ENCODE peak calls at places on chromosomes 2 and 18, in six cellular contexts. X is right lobe of liver, F is GM12864, S is A172, U is brain microvascular endothelial cell, I is MCF 10A. Z is an unnamed sample.

GRCh38 chr2:84946204-84947009 is 24.6 kb upstream of the KCMF1 start:
- DNase-seq in X (no peak), F (peak; percentile 84), S (peak; percentile 95), U (peak; percentile 71), I (peak; percentile 85), Z (peak; percentile 97)

GRCh38 chr18:73093687-73094250 is 226.0 kb upstream of the NETO1 start:
- DNase-seq in X (no peak), F (no peak), S (no peak), U (no peak), I (no peak), Z (peak; percentile 14)

GRCh38 chr2:235827585-235827992 is 333.7 kb downstream of the AGAP1 start:
- DNase-seq in X (no peak), F (no peak), S (peak; percentile 81), U (peak; percentile 62), I (peak; percentile 58), Z (no peak)

GRCh38 chr18:48926420-48926857 is 24.3 kb downstream of the SMAD7 start:
- DNase-seq in X (peak; percentile 85), F (no peak), S (no peak), U (no peak), I (no peak), Z (no peak)

GRCh38 chr2:33728106-33728505 is 129.0 kb upstream of the FAM98A start:
- DNase-seq in X (no peak), F (no peak), S (no peak), U (no peak), I (no peak), Z (no peak)

GRCh38 chr18:51192026-51192425 is 5.5 kb downstream of the MEX3C start:
- DNase-seq in X (no peak), F (no peak), S (no peak), U (no peak), I (no peak), Z (no peak)

GRCh38 chr2:24730481-24730880 is 62.7 kb downstream of the PTRHD1 start:
- DNase-seq in X (no peak), F (no peak), S (no peak), U (peak; percentile 61), I (no peak), Z (no peak)

GRCh38 chr2:232385660-232386489 is 7.3 kb downstream of the ALPP start:
- DNase-seq in X (no peak), F (no peak), S (peak; percentile 91), U (peak; percentile 99), I (no peak), Z (peak; percentile 27)

GRCh38 chr2:159152119-159152778 is 134.3 kb downstream of the WDSUB1 start:
- DNase-seq in X (no peak), F (no peak), S (no peak), U (no peak), I (no peak), Z (no peak)

GRCh38 chr2:26809876-26810577 is 24.2 kb downstream of the CENPA start:
- DNase-seq in X (no peak), F (no peak), S (no peak), U (no peak), I (no peak), Z (no peak)

GRCh38 chr2:62297642-62298010 is 101.7 kb downstream of the B3GNT2 start:
- DNase-seq in X (no peak), F (no peak), S (no peak), U (no peak), I (peak; percentile 50), Z (no peak)

GRCh38 chr2:35973132-35973736 is 382.3 kb upstream of the CRIM1 start:
- DNase-seq in X (no peak), F (no peak), S (peak; percentile 51), U (peak; percentile 31), I (peak; percentile 51), Z (no peak)

GRCh38 chr18:75036941-75037516 is 171.9 kb downstream of the PTGR3 start:
- DNase-seq in X (no peak), F (no peak), S (no peak), U (no peak), I (no peak), Z (no peak)

GRCh38 chr18:69127844-69128486 is 272.7 kb upstream of the DOK6 start:
- DNase-seq in X (no peak), F (no peak), S (no peak), U (no peak), I (no peak), Z (no peak)

GRCh38 chr2:117330611-117331010 is 483.9 kb upstream of the DDX18 start:
- DNase-seq in X (no peak), F (no peak), S (no peak), U (no peak), I (no peak), Z (no peak)

GRCh38 chr2:210228586-210228985 is 3.3 kb upstream of the ACADL start:
- DNase-seq in X (no peak), F (no peak), S (no peak), U (no peak), I (no peak), Z (no peak)

GRCh38 chr2:219962089-219962488 is 334.7 kb downstream of the SLC4A3 start:
- DNase-seq in X (no peak), F (no peak), S (no peak), U (no peak), I (no peak), Z (no peak)

GRCh38 chr18:47748093-47748796 is 182.2 kb downstream of the SMAD2 start:
- DNase-seq in X (no peak), F (no peak), S (no peak), U (no peak), I (no peak), Z (no peak)

GRCh38 chr18:21085579-21086161 is 25.9 kb downstream of the ROCK1 start:
- DNase-seq in X (no peak), F (no peak), S (no peak), U (no peak), I (no peak), Z (no peak)

GRCh38 chr2:218026676-218027425 is 24.1 kb upstream of the TNS1 start:
- DNase-seq in X (no peak), F (no peak), S (no peak), U (no peak), I (peak; percentile 33), Z (no peak)

GRCh38 chr2:209074711-209075110 is 349.1 kb upstream of the MAP2 start:
- DNase-seq in X (no peak), F (no peak), S (no peak), U (no peak), I (no peak), Z (no peak)

GRCh38 chr2:17309186-17309585 is 209.1 kb downstream of the RAD51AP2 start:
- DNase-seq in X (no peak), F (no peak), S (no peak), U (no peak), I (no peak), Z (no peak)

GRCh38 chr2:98508690-98509054 is 64.0 kb downstream of the INPP4A start:
- DNase-seq in X (peak; percentile 65), F (no peak), S (no peak), U (peak; percentile 23), I (peak; percentile 94), Z (no peak)

GRCh38 chr2:9145109-9145751 is 61.4 kb upstream of the ASAP2 start:
- DNase-seq in X (no peak), F (no peak), S (peak; percentile 60), U (no peak), I (peak; percentile 86), Z (no peak)

GRCh38 chr2:69298261-69298660 is 88.8 kb downstream of the GFPT1 start:
- DNase-seq in X (no peak), F (no peak), S (peak; percentile 93), U (peak; percentile 92), I (peak; percentile 89), Z (peak; percentile 81)

GRCh38 chr2:19648583-19648982 is 253.2 kb downstream of the TTC32 start:
- DNase-seq in X (no peak), F (no peak), S (peak; percentile 70), U (peak; percentile 71), I (peak; percentile 97), Z (peak; percentile 59)

GRCh38 chr2:133369896-133370295 is 198.4 kb downstream of the NCKAP5 start:
- DNase-seq in X (no peak), F (no peak), S (no peak), U (no peak), I (no peak), Z (no peak)

GRCh38 chr2:58606799-58607198 is 365.7 kb upstream of the FANCL start:
- DNase-seq in X (no peak), F (no peak), S (no peak), U (peak; percentile 0), I (no peak), Z (no peak)

GRCh38 chr2:169823996-169824372 is 721 bp downstream of the METTL5 start:
- DNase-seq in X (no peak), F (no peak), S (no peak), U (no peak), I (no peak), Z (no peak)

Z was measured in epithelial cell of prostate.